ENCODE peak calls at places on chromosomes 1 and 21, in four cellular contexts. One of them, this sample, is unnamed.

GRCh38 chr1:6517435-6517851 is 26.0 kb upstream of the PLEKHG5 start:
- DNase-seq in stimulated activated CD8-positive, alpha-beta memory T cell treated with anti-CD3 and anti-CD28 coated beads, Interleukin-7, amount 100 ng/mL, for 1 hour: no peak
- DNase-seq in activated T-helper 1 cell treated with Interleukin-2 at 50 U/mL for 16 hours: no peak
- DNase-seq in uterus: no peak
- DNase-seq in this sample: no peak

GRCh38 chr1:76068542-76068941 is 6.0 kb upstream of the ST6GALNAC3 start:
- DNase-seq in stimulated activated CD8-positive, alpha-beta memory T cell treated with anti-CD3 and anti-CD28 coated beads, Interleukin-7, amount 100 ng/mL, for 1 hour: no peak
- DNase-seq in activated T-helper 1 cell treated with Interleukin-2 at 50 U/mL for 16 hours: no peak
- DNase-seq in uterus: no peak
- DNase-seq in this sample: no peak

GRCh38 chr1:111593403-111594127 is 26.0 kb upstream of the RAP1A start:
- DNase-seq in stimulated activated CD8-positive, alpha-beta memory T cell treated with anti-CD3 and anti-CD28 coated beads, Interleukin-7, amount 100 ng/mL, for 1 hour: no peak
- DNase-seq in activated T-helper 1 cell treated with Interleukin-2 at 50 U/mL for 16 hours: no peak
- DNase-seq in uterus: no peak
- DNase-seq in this sample: no peak

GRCh38 chr1:155049651-155050559 is 1.2 kb upstream of the ADAM15 start:
- DNase-seq in stimulated activated CD8-positive, alpha-beta memory T cell treated with anti-CD3 and anti-CD28 coated beads, Interleukin-7, amount 100 ng/mL, for 1 hour: no peak
- DNase-seq in activated T-helper 1 cell treated with Interleukin-2 at 50 U/mL for 16 hours: no peak
- DNase-seq in uterus: no peak
- DNase-seq in this sample: no peak

GRCh38 chr21:42025392-42026071 is 15.4 kb upstream of the ZBTB21 start:
- DNase-seq in stimulated activated CD8-positive, alpha-beta memory T cell treated with anti-CD3 and anti-CD28 coated beads, Interleukin-7, amount 100 ng/mL, for 1 hour: no peak
- DNase-seq in activated T-helper 1 cell treated with Interleukin-2 at 50 U/mL for 16 hours: no peak
- DNase-seq in uterus: no peak
- DNase-seq in this sample: no peak

GRCh38 chr1:15172405-15173259 is 19.1 kb downstream of the TMEM51 start:
- DNase-seq in stimulated activated CD8-positive, alpha-beta memory T cell treated with anti-CD3 and anti-CD28 coated beads, Interleukin-7, amount 100 ng/mL, for 1 hour: no peak
- DNase-seq in activated T-helper 1 cell treated with Interleukin-2 at 50 U/mL for 16 hours: no peak
- DNase-seq in uterus: no peak
- DNase-seq in this sample: no peak

GRCh38 chr1:28526886-28527285 is 21.0 kb downstream of the RCC1 start:
- DNase-seq in stimulated activated CD8-positive, alpha-beta memory T cell treated with anti-CD3 and anti-CD28 coated beads, Interleukin-7, amount 100 ng/mL, for 1 hour: no peak
- DNase-seq in activated T-helper 1 cell treated with Interleukin-2 at 50 U/mL for 16 hours: no peak
- DNase-seq in uterus: no peak
- DNase-seq in this sample: no peak

GRCh38 chr21:44670642-44671432 is 4.1 kb upstream of the KRTAP12-2 start:
- DNase-seq in stimulated activated CD8-positive, alpha-beta memory T cell treated with anti-CD3 and anti-CD28 coated beads, Interleukin-7, amount 100 ng/mL, for 1 hour: no peak
- DNase-seq in activated T-helper 1 cell treated with Interleukin-2 at 50 U/mL for 16 hours: no peak
- DNase-seq in uterus: no peak
- DNase-seq in this sample: no peak

GRCh38 chr1:27102707-27103468 is 52.0 kb downstream of the SLC9A1 start:
- DNase-seq in stimulated activated CD8-positive, alpha-beta memory T cell treated with anti-CD3 and anti-CD28 coated beads, Interleukin-7, amount 100 ng/mL, for 1 hour: peak
- DNase-seq in activated T-helper 1 cell treated with Interleukin-2 at 50 U/mL for 16 hours: peak
- DNase-seq in uterus: peak
- DNase-seq in this sample: peak

GRCh38 chr1:54887665-54888071 is 673 bp upstream of the DHCR24 start:
- DNase-seq in stimulated activated CD8-positive, alpha-beta memory T cell treated with anti-CD3 and anti-CD28 coated beads, Interleukin-7, amount 100 ng/mL, for 1 hour: no peak
- DNase-seq in activated T-helper 1 cell treated with Interleukin-2 at 50 U/mL for 16 hours: no peak
- DNase-seq in uterus: no peak
- DNase-seq in this sample: no peak

GRCh38 chr1:40753142-40753882 is 30.3 kb upstream of the KCNQ4 start:
- DNase-seq in stimulated activated CD8-positive, alpha-beta memory T cell treated with anti-CD3 and anti-CD28 coated beads, Interleukin-7, amount 100 ng/mL, for 1 hour: no peak
- DNase-seq in activated T-helper 1 cell treated with Interleukin-2 at 50 U/mL for 16 hours: no peak
- DNase-seq in uterus: no peak
- DNase-seq in this sample: no peak

GRCh38 chr21:18940791-18941190 is 537.2 kb upstream of the TMPRSS15 start:
- DNase-seq in stimulated activated CD8-positive, alpha-beta memory T cell treated with anti-CD3 and anti-CD28 coated beads, Interleukin-7, amount 100 ng/mL, for 1 hour: no peak
- DNase-seq in activated T-helper 1 cell treated with Interleukin-2 at 50 U/mL for 16 hours: no peak
- DNase-seq in uterus: no peak
- DNase-seq in this sample: no peak

GRCh38 chr1:59146651-59147358 is 150.1 kb upstream of the FGGY start:
- DNase-seq in stimulated activated CD8-positive, alpha-beta memory T cell treated with anti-CD3 and anti-CD28 coated beads, Interleukin-7, amount 100 ng/mL, for 1 hour: peak
- DNase-seq in activated T-helper 1 cell treated with Interleukin-2 at 50 U/mL for 16 hours: peak
- DNase-seq in uterus: peak
- DNase-seq in this sample: peak

GRCh38 chr1:233281711-233282581 is 13.6 kb downstream of the PCNX2 start:
- DNase-seq in stimulated activated CD8-positive, alpha-beta memory T cell treated with anti-CD3 and anti-CD28 coated beads, Interleukin-7, amount 100 ng/mL, for 1 hour: no peak
- DNase-seq in activated T-helper 1 cell treated with Interleukin-2 at 50 U/mL for 16 hours: no peak
- DNase-seq in uterus: no peak
- DNase-seq in this sample: no peak

GRCh38 chr1:53342735-53343470 is 15.0 kb upstream of the LRP8 start:
- DNase-seq in stimulated activated CD8-positive, alpha-beta memory T cell treated with anti-CD3 and anti-CD28 coated beads, Interleukin-7, amount 100 ng/mL, for 1 hour: no peak
- DNase-seq in activated T-helper 1 cell treated with Interleukin-2 at 50 U/mL for 16 hours: no peak
- DNase-seq in uterus: no peak
- DNase-seq in this sample: no peak

GRCh38 chr1:234393190-234393589 is 19.9 kb downstream of the COA6 start:
- DNase-seq in stimulated activated CD8-positive, alpha-beta memory T cell treated with anti-CD3 and anti-CD28 coated beads, Interleukin-7, amount 100 ng/mL, for 1 hour: no peak
- DNase-seq in activated T-helper 1 cell treated with Interleukin-2 at 50 U/mL for 16 hours: no peak
- DNase-seq in uterus: no peak
- DNase-seq in this sample: no peak

GRCh38 chr1:108120163-108120562 is 80.0 kb downstream of the SLC25A24 start:
- DNase-seq in stimulated activated CD8-positive, alpha-beta memory T cell treated with anti-CD3 and anti-CD28 coated beads, Interleukin-7, amount 100 ng/mL, for 1 hour: no peak
- DNase-seq in activated T-helper 1 cell treated with Interleukin-2 at 50 U/mL for 16 hours: no peak
- DNase-seq in uterus: no peak
- DNase-seq in this sample: no peak

GRCh38 chr1:229863651-229864545 is 203.1 kb upstream of the GALNT2 start:
- DNase-seq in stimulated activated CD8-positive, alpha-beta memory T cell treated with anti-CD3 and anti-CD28 coated beads, Interleukin-7, amount 100 ng/mL, for 1 hour: no peak
- DNase-seq in activated T-helper 1 cell treated with Interleukin-2 at 50 U/mL for 16 hours: no peak
- DNase-seq in uterus: no peak
- DNase-seq in this sample: no peak

GRCh38 chr1:52033190-52034049 is at the start of gene KTI12:
- DNase-seq in stimulated activated CD8-positive, alpha-beta memory T cell treated with anti-CD3 and anti-CD28 coated beads, Interleukin-7, amount 100 ng/mL, for 1 hour: peak
- DNase-seq in activated T-helper 1 cell treated with Interleukin-2 at 50 U/mL for 16 hours: peak
- DNase-seq in uterus: peak
- DNase-seq in this sample: peak

GRCh38 chr1:9442986-9443385 is 96.3 kb upstream of the SLC25A33 start:
- DNase-seq in stimulated activated CD8-positive, alpha-beta memory T cell treated with anti-CD3 and anti-CD28 coated beads, Interleukin-7, amount 100 ng/mL, for 1 hour: no peak
- DNase-seq in activated T-helper 1 cell treated with Interleukin-2 at 50 U/mL for 16 hours: no peak
- DNase-seq in uterus: no peak
- DNase-seq in this sample: no peak

GRCh38 chr1:17207046-17207445 is 2.1 kb downstream of the PADI1 start:
- DNase-seq in stimulated activated CD8-positive, alpha-beta memory T cell treated with anti-CD3 and anti-CD28 coated beads, Interleukin-7, amount 100 ng/mL, for 1 hour: no peak
- DNase-seq in activated T-helper 1 cell treated with Interleukin-2 at 50 U/mL for 16 hours: no peak
- DNase-seq in uterus: no peak
- DNase-seq in this sample: peak

GRCh38 chr1:53712276-53712675 is 26.7 kb downstream of the GLIS1 start:
- DNase-seq in stimulated activated CD8-positive, alpha-beta memory T cell treated with anti-CD3 and anti-CD28 coated beads, Interleukin-7, amount 100 ng/mL, for 1 hour: no peak
- DNase-seq in activated T-helper 1 cell treated with Interleukin-2 at 50 U/mL for 16 hours: no peak
- DNase-seq in uterus: no peak
- DNase-seq in this sample: no peak

GRCh38 chr1:11831945-11832725 is 15.4 kb downstream of the NPPA start:
- DNase-seq in stimulated activated CD8-positive, alpha-beta memory T cell treated with anti-CD3 and anti-CD28 coated beads, Interleukin-7, amount 100 ng/mL, for 1 hour: no peak
- DNase-seq in activated T-helper 1 cell treated with Interleukin-2 at 50 U/mL for 16 hours: no peak
- DNase-seq in uterus: no peak
- DNase-seq in this sample: no peak

GRCh38 chr1:22317231-22317919 is 134.3 kb upstream of the ZBTB40 start:
- DNase-seq in stimulated activated CD8-positive, alpha-beta memory T cell treated with anti-CD3 and anti-CD28 coated beads, Interleukin-7, amount 100 ng/mL, for 1 hour: no peak
- DNase-seq in activated T-helper 1 cell treated with Interleukin-2 at 50 U/mL for 16 hours: no peak
- DNase-seq in uterus: no peak
- DNase-seq in this sample: peak

GRCh38 chr1:91020967-91021685 is 709 bp downstream of the ZNF644 start:
- DNase-seq in stimulated activated CD8-positive, alpha-beta memory T cell treated with anti-CD3 and anti-CD28 coated beads, Interleukin-7, amount 100 ng/mL, for 1 hour: no peak
- DNase-seq in activated T-helper 1 cell treated with Interleukin-2 at 50 U/mL for 16 hours: peak
- DNase-seq in uterus: peak
- DNase-seq in this sample: peak

GRCh38 chr1:231924183-231924582 is 297.6 kb downstream of the DISC1 start:
- DNase-seq in stimulated activated CD8-positive, alpha-beta memory T cell treated with anti-CD3 and anti-CD28 coated beads, Interleukin-7, amount 100 ng/mL, for 1 hour: no peak
- DNase-seq in activated T-helper 1 cell treated with Interleukin-2 at 50 U/mL for 16 hours: no peak
- DNase-seq in uterus: no peak
- DNase-seq in this sample: no peak

GRCh38 chr1:27832762-27833161 is 2.2 kb downstream of the PPP1R8 start:
- DNase-seq in stimulated activated CD8-positive, alpha-beta memory T cell treated with anti-CD3 and anti-CD28 coated beads, Interleukin-7, amount 100 ng/mL, for 1 hour: no peak
- DNase-seq in activated T-helper 1 cell treated with Interleukin-2 at 50 U/mL for 16 hours: no peak
- DNase-seq in uterus: no peak
- DNase-seq in this sample: no peak

GRCh38 chr1:243513726-243514491 is 258.1 kb downstream of the SDCCAG8 start:
- DNase-seq in stimulated activated CD8-positive, alpha-beta memory T cell treated with anti-CD3 and anti-CD28 coated beads, Interleukin-7, amount 100 ng/mL, for 1 hour: no peak
- DNase-seq in activated T-helper 1 cell treated with Interleukin-2 at 50 U/mL for 16 hours: no peak
- DNase-seq in uterus: no peak
- DNase-seq in this sample: no peak

GRCh38 chr1:18998016-18998724 is 41.7 kb upstream of the IFFO2 start:
- DNase-seq in stimulated activated CD8-positive, alpha-beta memory T cell treated with anti-CD3 and anti-CD28 coated beads, Interleukin-7, amount 100 ng/mL, for 1 hour: no peak
- DNase-seq in activated T-helper 1 cell treated with Interleukin-2 at 50 U/mL for 16 hours: no peak
- DNase-seq in uterus: no peak
- DNase-seq in this sample: no peak

GRCh38 chr1:15584489-15585363 is at the start of gene AGMAT:
- DNase-seq in stimulated activated CD8-positive, alpha-beta memory T cell treated with anti-CD3 and anti-CD28 coated beads, Interleukin-7, amount 100 ng/mL, for 1 hour: peak
- DNase-seq in activated T-helper 1 cell treated with Interleukin-2 at 50 U/mL for 16 hours: peak
- DNase-seq in uterus: peak
- DNase-seq in this sample: peak

GRCh38 chr1:1827089-1827433 is 48.8 kb upstream of the NADK start:
- DNase-seq in stimulated activated CD8-positive, alpha-beta memory T cell treated with anti-CD3 and anti-CD28 coated beads, Interleukin-7, amount 100 ng/mL, for 1 hour: no peak
- DNase-seq in activated T-helper 1 cell treated with Interleukin-2 at 50 U/mL for 16 hours: no peak
- DNase-seq in uterus: no peak
- DNase-seq in this sample: no peak

GRCh38 chr1:236167154-236167553 is 24.8 kb downstream of the GPR137B start:
- DNase-seq in stimulated activated CD8-positive, alpha-beta memory T cell treated with anti-CD3 and anti-CD28 coated beads, Interleukin-7, amount 100 ng/mL, for 1 hour: no peak
- DNase-seq in activated T-helper 1 cell treated with Interleukin-2 at 50 U/mL for 16 hours: no peak
- DNase-seq in uterus: no peak
- DNase-seq in this sample: no peak

GRCh38 chr1:27356628-27357280 is 10.0 kb downstream of the MAP3K6 start:
- DNase-seq in stimulated activated CD8-positive, alpha-beta memory T cell treated with anti-CD3 and anti-CD28 coated beads, Interleukin-7, amount 100 ng/mL, for 1 hour: no peak
- DNase-seq in activated T-helper 1 cell treated with Interleukin-2 at 50 U/mL for 16 hours: no peak
- DNase-seq in uterus: no peak
- DNase-seq in this sample: peak

GRCh38 chr1:85328713-85329376 is 52.4 kb upstream of the BCL10 start:
- DNase-seq in stimulated activated CD8-positive, alpha-beta memory T cell treated with anti-CD3 and anti-CD28 coated beads, Interleukin-7, amount 100 ng/mL, for 1 hour: no peak
- DNase-seq in activated T-helper 1 cell treated with Interleukin-2 at 50 U/mL for 16 hours: no peak
- DNase-seq in uterus: no peak
- DNase-seq in this sample: no peak

GRCh38 chr1:29833596-29833995 is 597.3 kb downstream of the PTPRU start:
- DNase-seq in stimulated activated CD8-positive, alpha-beta memory T cell treated with anti-CD3 and anti-CD28 coated beads, Interleukin-7, amount 100 ng/mL, for 1 hour: no peak
- DNase-seq in activated T-helper 1 cell treated with Interleukin-2 at 50 U/mL for 16 hours: no peak
- DNase-seq in uterus: no peak
- DNase-seq in this sample: no peak

GRCh38 chr21:33968998-33969353 is 53.4 kb upstream of the ATP5PO start:
- DNase-seq in stimulated activated CD8-positive, alpha-beta memory T cell treated with anti-CD3 and anti-CD28 coated beads, Interleukin-7, amount 100 ng/mL, for 1 hour: no peak
- DNase-seq in activated T-helper 1 cell treated with Interleukin-2 at 50 U/mL for 16 hours: no peak
- DNase-seq in uterus: no peak
- DNase-seq in this sample: no peak

GRCh38 chr1:167713330-167714081 is 8.3 kb upstream of the MPZL1 start:
- DNase-seq in stimulated activated CD8-positive, alpha-beta memory T cell treated with anti-CD3 and anti-CD28 coated beads, Interleukin-7, amount 100 ng/mL, for 1 hour: no peak
- DNase-seq in activated T-helper 1 cell treated with Interleukin-2 at 50 U/mL for 16 hours: no peak
- DNase-seq in uterus: peak
- DNase-seq in this sample: no peak

GRCh38 chr1:157969693-157970485 is 23.6 kb upstream of the KIRREL1 start:
- DNase-seq in stimulated activated CD8-positive, alpha-beta memory T cell treated with anti-CD3 and anti-CD28 coated beads, Interleukin-7, amount 100 ng/mL, for 1 hour: no peak
- DNase-seq in activated T-helper 1 cell treated with Interleukin-2 at 50 U/mL for 16 hours: no peak
- DNase-seq in uterus: peak
- DNase-seq in this sample: peak